ENCODE peak calls at places on chromosomes 2 and 18, in eight cellular contexts. Z is GM23248, T is iPS DF 6.9, F is fibroblast of lung, Y is DND-41, W is left lung, N is heart left ventricle, G is uterus. E is an unnamed sample. For H3K36me3, the result is how much of the 10 kb centered on the place peaks cover.

GRCh38 chr18:10377956-10378355 is 76.5 kb upstream of the APCDD1 start:
- DNase-seq in Z (peak), Y (no peak), T (no peak), G (no peak), N (no peak), F (peak), W (no peak), E (no peak)

GRCh38 chr2:23420091-23420839 is 35.3 kb downstream of the KLHL29 start:
- DNase-seq in F (no peak), T (no peak), Z (no peak), Y (no peak), G (no peak), N (no peak), W (no peak), E (no peak)

GRCh38 chr2:47486858-47487497 is 84.0 kb downstream of the MSH2 start:
- DNase-seq in F (peak), N (no peak), W (no peak), T (no peak), Y (no peak), Z (no peak), G (no peak), E (no peak)

GRCh38 chr2:240208631-240209211 is 68.3 kb upstream of the OTOS start:
- DNase-seq in N (no peak), G (no peak), Z (no peak), W (peak), Y (no peak), T (no peak), F (no peak), E (no peak)

GRCh38 chr2:106041150-106041549 is 153.0 kb downstream of the UXS1 start:
- DNase-seq in Y (no peak), T (no peak), G (no peak), Z (no peak), W (no peak), F (no peak), N (no peak), E (no peak)

GRCh38 chr2:39778775-39779751 is at the start of gene THUMPD2:
- DNase-seq in T (no peak), N (peak), Y (peak), F (peak), Z (peak), G (peak), W (peak), E (peak)

GRCh38 chr18:6203791-6204190 is 210.9 kb downstream of the L3MBTL4 start:
- DNase-seq in G (no peak), T (no peak), F (no peak), Y (no peak), Z (no peak), N (no peak), W (no peak), E (no peak)

GRCh38 chr2:45729753-45730512 is 78.5 kb downstream of the PRKCE start:
- DNase-seq in F (no peak), T (no peak), Y (no peak), Z (no peak), G (no peak), N (no peak), W (no peak), E (no peak)

GRCh38 chr2:121860033-121860810 is 104.8 kb downstream of the TSN start:
- DNase-seq in W (no peak), G (no peak), T (no peak), Z (peak), Y (no peak), N (no peak), F (peak), E (no peak)

GRCh38 chr2:44866131-44866530 is 75.4 kb upstream of the SIX3 start:
- DNase-seq in Z (no peak), F (no peak), N (no peak), Y (no peak), G (no peak), T (no peak), W (no peak), E (no peak)

GRCh38 chr2:47221956-47222355 is 66.8 kb upstream of the STPG4 start:
- DNase-seq in T (no peak), G (no peak), N (no peak), W (no peak), Y (no peak), Z (peak), F (peak), E (peak)

GRCh38 chr2:7430869-7431641 is 513.8 kb downstream of the RNF144A start:
- DNase-seq in F (peak), Y (no peak), Z (no peak), T (peak), N (peak), G (no peak), W (peak), E (peak)

GRCh38 chr2:41892486-41892885 is 155.3 kb upstream of the PKDCC start:
- DNase-seq in Y (no peak), F (no peak), T (no peak), Z (no peak), G (no peak), W (no peak), N (no peak), E (no peak)

GRCh38 chr2:31563273-31563839 is 17.4 kb downstream of the SRD5A2 start:
- DNase-seq in Y (no peak), N (no peak), T (no peak), F (no peak), G (no peak), Z (peak), W (no peak), E (no peak)

GRCh38 chr2:44975571-44976450 is 33.4 kb downstream of the SIX2 start:
- DNase-seq in N (no peak), F (peak), G (no peak), T (no peak), W (no peak), Y (no peak), Z (no peak), E (no peak)

GRCh38 chr18:36175481-36175880 is 11.8 kb upstream of the MOCOS start:
- DNase-seq in F (no peak), Y (no peak), Z (no peak), G (no peak), T (no peak), W (no peak), N (no peak), E (no peak)

GRCh38 chr18:28177828-28178635 is 1.1 kb upstream of the CDH2 start:
- DNase-seq in G (peak), T (no peak), W (peak), F (peak), Z (peak), N (peak), Y (peak), E (no peak)

GRCh38 chr18:32324173-32324572 is 134.3 kb downstream of the MEP1B start:
- DNase-seq in F (peak), T (no peak), Y (no peak), G (peak), Z (peak), W (no peak), N (no peak), E (no peak)

GRCh38 chr2:203786912-203787311 is 80.5 kb downstream of the CD28 start:
- DNase-seq in G (no peak), F (peak), Y (peak), Z (peak), W (no peak), T (no peak), N (peak), E (peak)

GRCh38 chr2:235447210-235447609 is 46.6 kb upstream of the AGAP1 start:
- DNase-seq in N (no peak), G (no peak), W (no peak), Z (peak), T (no peak), Y (no peak), F (peak), E (no peak)

GRCh38 chr2:42127425-42128424 is 41.4 kb upstream of the EML4 start:
- DNase-seq in G (no peak), W (no peak), Z (no peak), T (no peak), N (no peak), F (no peak), Y (no peak), E (no peak)

GRCh38 chr2:112836695-112837117 is at the start of gene IL1B:
- DNase-seq in G (no peak), F (peak), Z (peak), Y (no peak), W (no peak), T (no peak), N (no peak), E (no peak)

GRCh38 chr18:29196307-29196706 is 1019.4 kb upstream of the CDH2 start:
- DNase-seq in Z (no peak), G (no peak), F (no peak), Y (no peak), W (no peak), N (no peak), T (no peak), E (no peak)

GRCh38 chr2:42064417-42064942 is 16.7 kb downstream of the PKDCC start:
- DNase-seq in T (no peak), G (no peak), Y (no peak), N (peak), W (no peak), Z (no peak), F (peak), E (no peak)

GRCh38 chr2:64137996-64138395 is 6.2 kb downstream of the PELI1 start:
- DNase-seq in G (no peak), N (no peak), W (peak), Y (no peak), F (no peak), T (no peak), Z (no peak), E (no peak)
- H3K36me3 ChIP-seq in G (under half), N (under half), W (under half), Y (under half), F (under half), T (under half), Z (under half), E (under half)

GRCh38 chr2:224887159-224887558 is 155.1 kb downstream of the DOCK10 start:
- DNase-seq in F (peak), Z (peak), W (no peak), G (no peak), T (no peak), Y (no peak), N (no peak), E (no peak)
- H3K36me3 ChIP-seq in F (under half), Z (under half), W (under half), G (under half), T (under half), Y (half or more), N (under half), E (under half)

DNA sequence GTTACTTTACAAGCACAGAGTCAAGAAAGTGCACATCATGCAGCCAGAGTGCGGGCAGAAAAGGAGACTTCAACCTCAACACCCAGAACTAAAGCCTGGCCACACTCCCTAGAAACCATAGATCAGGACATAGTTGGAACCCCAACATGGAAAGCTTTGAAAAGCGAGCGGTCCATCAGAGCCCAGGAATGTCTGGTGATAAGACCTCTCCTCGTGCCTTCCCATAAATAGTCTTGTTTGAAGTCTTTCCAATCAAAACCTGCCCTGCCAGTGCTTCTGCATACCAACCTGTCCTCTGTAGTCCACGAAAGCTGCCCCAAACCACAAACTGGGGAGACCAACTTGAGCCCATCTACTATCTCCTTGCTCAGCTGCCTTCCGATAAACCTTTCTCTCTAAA is 55.5 kb downstream of the NEURL3 start:
- DNase-seq in G (no peak), N (no peak), F (peak), T (no peak), Z (no peak), Y (no peak), W (no peak), E (no peak)
- H3K36me3 ChIP-seq in G (under half), N (under half), F (under half), T (under half), Z (under half), Y (under half), W (under half), E (under half)

DNA sequence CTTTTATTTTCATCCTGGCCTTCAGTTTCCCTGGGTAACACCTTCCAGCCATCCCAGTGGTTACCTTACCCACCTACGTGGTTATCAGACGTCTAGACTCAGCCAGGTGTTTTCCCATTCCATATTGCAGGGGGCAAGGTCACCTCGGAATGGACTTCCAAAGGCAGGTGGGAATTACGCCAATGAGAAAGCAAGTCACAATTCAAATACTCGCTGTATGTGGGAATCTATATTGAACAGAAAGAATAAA is 60.1 kb downstream of the BCL2 start:
- DNase-seq in T (no peak), W (no peak), N (no peak), G (no peak), F (no peak), Y (no peak), Z (no peak), E (no peak)
- H3K36me3 ChIP-seq in T (under half), W (under half), N (under half), G (under half), F (under half), Y (half or more), Z (under half), E (under half)

GRCh38 chr2:171447675-171448074 is 13.6 kb downstream of the DCAF17 start:
- DNase-seq in W (no peak), N (no peak), Y (no peak), G (no peak), F (no peak), T (no peak), Z (no peak), E (no peak)
- H3K36me3 ChIP-seq in W (half or more), N (half or more), Y (half or more), G (under half), F (under half), T (under half), Z (under half), E (half or more)

GRCh38 chr2:26506279-26506678 is 28.4 kb upstream of the OTOF start:
- DNase-seq in W (no peak), N (no peak), G (no peak), F (no peak), Z (no peak), T (no peak), Y (no peak), E (no peak)
- H3K36me3 ChIP-seq in W (under half), N (under half), G (under half), F (under half), Z (under half), T (under half), Y (under half), E (under half)

DNA sequence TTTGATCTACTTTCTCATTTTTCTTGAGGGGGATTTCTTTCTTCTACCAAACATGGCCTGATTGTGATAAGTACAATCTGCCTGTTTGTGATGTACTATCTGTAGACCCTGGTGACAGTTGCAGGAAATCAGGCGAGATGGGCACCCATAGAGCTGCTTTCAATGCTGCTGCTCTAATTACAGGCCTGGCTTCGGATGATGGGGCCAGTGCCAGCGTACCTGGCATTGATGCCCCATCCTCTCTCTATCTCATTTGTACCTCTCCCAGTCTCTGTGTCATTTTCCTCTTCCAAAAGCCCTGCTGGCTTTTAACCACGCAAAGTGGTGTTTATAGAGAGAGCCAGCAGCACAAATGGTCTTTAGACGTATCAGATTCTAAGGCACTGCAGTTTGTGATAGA is 69.9 kb downstream of the KCTD18 start:
- DNase-seq in Z (no peak), N (no peak), Y (no peak), T (no peak), F (no peak), G (no peak), W (no peak), E (no peak)
- H3K36me3 ChIP-seq in Z (under half), N (under half), Y (under half), T (under half), F (under half), G (under half), W (under half), E (under half)

GRCh38 chr2:101037161-101037755 is 35.2 kb downstream of the RPL31 start:
- DNase-seq in G (no peak), W (no peak), Z (no peak), F (no peak), T (no peak), N (no peak), Y (no peak), E (no peak)

GRCh38 chr2:101036562-101036961 is 34.5 kb downstream of the RPL31 start:
- DNase-seq in G (no peak), Z (peak), Y (no peak), W (no peak), T (no peak), F (peak), N (no peak), E (no peak)

GRCh38 chr2:101030866-101031554 is 28.9 kb downstream of the RPL31 start:
- DNase-seq in Z (no peak), N (peak), W (no peak), G (no peak), Y (no peak), F (no peak), T (no peak), E (no peak)

GRCh38 chr2:101027852-101028251 is 25.8 kb downstream of the RPL31 start:
- DNase-seq in G (no peak), Z (no peak), W (no peak), F (no peak), T (no peak), N (no peak), Y (no peak), E (no peak)

DNA sequence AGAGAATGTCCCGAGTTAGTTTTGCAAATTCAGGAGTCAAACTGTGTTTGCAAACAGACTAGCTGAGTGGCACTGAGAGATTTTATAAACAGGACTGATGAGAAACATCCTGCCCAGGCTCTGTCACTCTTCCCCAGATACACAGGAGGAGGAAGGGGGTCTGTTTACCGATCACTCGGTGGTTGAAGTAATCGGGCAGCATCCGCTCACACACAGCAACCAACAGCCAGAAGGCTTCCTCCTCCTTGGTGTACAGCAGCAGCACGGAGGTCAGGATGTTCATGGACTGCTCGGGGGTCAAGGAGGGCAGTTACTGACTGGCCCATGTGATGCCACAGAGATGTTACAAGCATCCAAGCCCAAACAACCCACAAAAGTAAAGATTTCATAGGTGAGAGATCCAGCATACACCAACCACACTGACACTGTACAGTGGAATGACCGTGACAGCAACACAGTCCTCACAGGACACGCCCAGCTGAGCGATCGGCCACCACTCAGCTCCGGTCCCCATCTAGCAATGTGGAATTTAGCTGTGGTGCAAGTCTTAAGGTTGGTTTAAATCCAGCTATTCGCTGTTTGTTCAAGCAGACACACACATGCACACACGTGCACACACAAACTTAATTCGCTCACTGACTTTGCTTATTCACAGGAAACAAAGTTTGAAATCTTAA is 30.1 kb downstream of the RPL31 start:
- DNase-seq in F (no peak), Y (no peak), N (no peak), T (no peak), Z (no peak), W (no peak), G (no peak), E (no peak)
- H3K36me3 ChIP-seq in F (under half), Y (under half), N (under half), T (under half), Z (under half), W (half or more), G (under half), E (half or more)

GRCh38 chr18:70127307-70127828 is 78.1 kb downstream of the RTTN start:
- DNase-seq in Z (no peak), F (no peak), W (no peak), N (no peak), T (no peak), G (no peak), Y (no peak), E (no peak)

GRCh38 chr18:70121842-70122241 is 83.6 kb downstream of the RTTN start:
- DNase-seq in T (no peak), N (no peak), F (no peak), W (no peak), Z (no peak), Y (no peak), G (no peak), E (no peak)

GRCh38 chr18:70128271-70128670 is 77.2 kb downstream of the RTTN start:
- DNase-seq in F (no peak), W (no peak), Y (no peak), T (no peak), G (no peak), Z (no peak), N (no peak), E (no peak)

GRCh38 chr18:70126832-70127231 is 78.7 kb downstream of the RTTN start:
- DNase-seq in G (no peak), W (no peak), T (no peak), F (no peak), Z (no peak), N (no peak), Y (no peak), E (no peak)

DNA sequence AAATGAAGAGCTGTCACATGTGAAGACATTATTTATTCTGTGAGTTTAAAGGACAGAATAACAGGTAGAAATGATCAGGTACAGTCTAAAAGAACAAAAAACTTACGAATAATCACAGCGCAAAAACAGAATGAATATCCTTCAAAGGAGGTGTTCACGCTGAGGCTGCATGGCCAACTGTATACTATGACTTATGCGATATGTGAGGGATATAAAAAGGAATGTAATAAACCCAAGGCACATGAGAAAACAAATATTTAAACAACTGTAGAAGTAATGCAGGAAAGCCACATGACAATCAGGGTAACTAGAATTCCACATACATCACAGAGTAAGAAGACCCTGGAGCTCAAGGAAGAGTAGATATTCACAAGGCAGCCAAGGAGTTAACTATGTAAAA is 81.3 kb downstream of the RTTN start:
- DNase-seq in W (no peak), N (no peak), F (no peak), Y (no peak), Z (no peak), G (no peak), T (no peak), E (no peak)
- H3K36me3 ChIP-seq in W (under half), N (under half), F (under half), Y (half or more), Z (under half), G (under half), T (under half), E (under half)

DNA sequence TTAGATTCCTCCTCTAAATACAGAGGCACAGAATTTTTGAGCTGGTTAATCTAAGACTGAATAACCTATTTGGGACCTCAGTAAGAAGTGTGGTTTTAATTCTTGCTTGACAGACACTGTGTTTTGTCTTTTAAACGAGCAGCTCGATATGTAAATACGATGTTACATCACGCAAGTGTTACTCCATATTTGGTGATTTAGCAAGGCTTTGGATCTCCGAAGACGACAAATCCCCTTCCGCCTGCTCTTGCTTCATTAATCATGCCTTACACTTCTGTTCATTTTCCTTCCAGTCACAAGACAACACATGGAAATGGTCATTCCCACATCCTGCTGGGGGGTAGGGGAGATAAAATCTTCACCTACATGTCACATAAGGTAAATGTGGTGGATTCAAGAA is 9.4 kb downstream of the BCL11A start:
- DNase-seq in G (no peak), T (no peak), Z (no peak), W (no peak), Y (no peak), N (no peak), F (peak), E (no peak)
- H3K36me3 ChIP-seq in G (under half), T (under half), Z (under half), W (under half), Y (half or more), N (under half), F (under half), E (under half)